ENCODE peak calls at places on chromosomes 11 and 22, in seven cellular contexts. C is mesothelial cell of epicardium, U is PC-9, P is prostate gland, I is fibroblast of lung, N is thoracic aorta, O is type B pancreatic cell. X is an unnamed sample.

GRCh38 chr11:3224730-3225098 is 6.1 kb upstream of the MRGPRG start:
- DNase-seq in C (no peak), U (no peak), P (no peak), I (no peak), N (no peak), O (no peak), X (peak)

GRCh38 chr11:121615506-121615905 is 162.7 kb upstream of the SORL1-AS1 start:
- DNase-seq in C (no peak), U (no peak), P (no peak), I (peak), N (no peak), O (no peak), X (no peak)

GRCh38 chr11:106379712-106380111 is 302.2 kb downstream of the AASDHPPT start:
- DNase-seq in C (no peak), U (no peak), P (no peak), I (no peak), N (no peak), O (no peak), X (no peak)

GRCh38 chr11:131951146-131951545 is 580.7 kb downstream of the NTM start:
- DNase-seq in C (no peak), U (no peak), P (no peak), I (no peak), N (no peak), O (no peak), X (no peak)

GRCh38 chr11:19347911-19348310 is 107.2 kb upstream of the E2F8 start:
- DNase-seq in C (no peak), U (no peak), P (no peak), I (no peak), N (no peak), O (no peak), X (no peak)

GRCh38 chr11:118621071-118621815 is 13.8 kb downstream of the PHLDB1 start:
- DNase-seq in C (peak), U (peak), P (peak), I (peak), N (peak), O (peak), X (no peak)

GRCh38 chr11:102157219-102157618 is 47.0 kb downstream of the YAP1 start:
- DNase-seq in C (no peak), U (peak), P (peak), I (peak), N (no peak), O (no peak), X (no peak)

GRCh38 chr11:71286701-71287643 is 34.6 kb upstream of the SHANK2 start:
- DNase-seq in C (no peak), U (peak), P (peak), I (peak), N (no peak), O (no peak), X (no peak)

GRCh38 chr22:31177420-31178162 is 17.6 kb downstream of the RNF185 start:
- DNase-seq in C (no peak), U (peak), P (peak), I (peak), N (peak), O (no peak), X (no peak)

GRCh38 chr11:122202161-122202950 is 86.3 kb upstream of the BLID start:
- DNase-seq in C (no peak), U (no peak), P (no peak), I (peak), N (no peak), O (no peak), X (no peak)

GRCh38 chr11:118928870-118929495 is 3.3 kb upstream of the BCL9L start:
- DNase-seq in C (peak), U (no peak), P (peak), I (peak), N (no peak), O (no peak), X (no peak)

GRCh38 chr11:95087171-95087570 is 2.5 kb upstream of the ENDOD1 start:
- DNase-seq in C (no peak), U (no peak), P (no peak), I (no peak), N (no peak), O (no peak), X (no peak)

GRCh38 chr11:23021287-23021863 is 161.1 kb upstream of the CCDC179 start:
- DNase-seq in C (no peak), U (peak), P (no peak), I (peak), N (no peak), O (no peak), X (peak)

GRCh38 chr11:111555255-111555654 is 14.7 kb downstream of the LAYN start:
- DNase-seq in C (no peak), U (no peak), P (no peak), I (no peak), N (no peak), O (no peak), X (no peak)

GRCh38 chr11:111554532-111554931 is 14.0 kb downstream of the LAYN start:
- DNase-seq in C (no peak), U (no peak), P (no peak), I (no peak), N (no peak), O (no peak), X (no peak)

GRCh38 chr11:111560785-111561184 is 20.3 kb downstream of the LAYN start:
- DNase-seq in C (no peak), U (no peak), P (no peak), I (no peak), N (no peak), O (no peak), X (no peak)

GRCh38 chr11:111559791-111560190 is 19.3 kb downstream of the LAYN start:
- DNase-seq in C (no peak), U (no peak), P (no peak), I (no peak), N (no peak), O (no peak), X (no peak)

GRCh38 chr11:111557425-111558111 is 17.0 kb downstream of the LAYN start:
- DNase-seq in C (no peak), U (peak), P (no peak), I (peak), N (no peak), O (no peak), X (no peak)
- TF ChIP-seq CTCF in C (no peak), U (no peak), P (no peak), I (peak), N (no peak), O (no peak), X (no peak)

DNA sequence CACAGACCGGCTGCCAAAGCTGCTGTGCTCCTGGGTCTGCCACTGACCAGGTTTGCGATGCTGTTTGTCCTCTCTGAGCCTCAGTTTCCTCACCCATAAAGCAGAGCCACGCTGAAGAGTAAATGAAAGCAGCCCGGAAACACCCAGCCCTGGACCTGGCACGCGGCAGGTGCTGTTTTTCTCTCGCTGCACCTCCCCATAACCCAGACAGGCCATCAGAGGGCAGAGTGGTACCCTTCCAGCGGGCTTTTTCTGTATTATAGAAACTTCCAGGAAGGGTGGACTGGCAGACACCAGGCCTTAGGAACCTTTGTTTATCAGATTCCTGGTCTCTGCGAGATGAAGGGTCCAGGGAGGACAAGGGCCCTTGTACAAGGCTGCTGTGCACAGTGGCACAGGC is 17.9 kb upstream of the FGF19 start:
- DNase-seq in C (no peak), U (peak), P (no peak), I (no peak), N (no peak), O (no peak), X (no peak)
- TF ChIP-seq CTCF in C (no peak), U (peak), P (no peak), I (peak), N (no peak), O (peak), X (no peak)

DNA sequence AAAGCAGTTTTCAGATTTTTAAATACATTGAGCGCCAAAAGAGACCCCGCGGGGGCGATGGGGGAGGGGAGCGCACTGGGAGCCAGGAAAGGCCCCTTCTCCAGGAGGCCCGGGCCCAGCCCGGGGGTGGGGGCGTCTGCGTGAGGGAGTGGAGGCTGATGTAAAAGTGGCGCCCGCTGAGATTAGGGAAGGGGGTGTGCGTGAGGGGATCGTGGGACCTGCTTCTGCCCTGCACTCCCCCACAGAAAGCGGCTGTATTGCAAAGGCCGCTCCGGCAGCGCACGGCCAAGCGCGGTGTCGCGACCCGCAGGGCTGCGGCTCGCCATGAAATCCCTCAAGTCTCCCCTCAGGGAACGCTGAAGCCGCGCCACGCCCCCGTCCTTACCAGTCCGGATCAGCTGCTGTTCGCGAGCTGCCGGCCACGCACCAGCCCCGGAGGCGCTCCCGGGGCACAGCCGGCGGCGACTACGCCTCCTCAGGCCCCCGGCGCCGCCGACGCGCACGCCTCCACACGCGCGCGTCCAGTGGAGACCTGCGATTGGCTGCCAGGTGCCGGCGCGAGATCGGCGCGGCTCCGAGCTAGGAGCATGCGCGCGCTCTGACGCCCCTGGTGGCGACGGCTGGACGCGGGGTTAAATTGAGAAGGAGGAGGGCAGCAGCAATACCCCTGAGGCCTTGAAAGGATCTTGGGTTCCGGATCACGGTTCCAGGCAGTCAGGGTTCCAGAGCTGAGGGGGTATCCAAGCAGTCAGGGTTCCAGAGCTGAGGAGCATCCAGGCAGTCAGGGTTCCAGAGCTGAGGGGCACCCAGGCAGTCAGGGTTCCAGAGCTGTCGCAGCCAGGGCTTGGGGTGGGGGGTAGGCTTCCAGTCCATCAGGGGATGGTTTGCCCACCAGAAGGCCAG is at the start of gene ZNF280B:
- DNase-seq in C (peak), U (peak), P (peak), I (peak), N (no peak), O (peak), X (peak)
- TF ChIP-seq CTCF in C (peak), U (peak), P (peak), I (peak), N (no peak), O (peak), X (peak)

GRCh38 chr11:12963051-12963450 is 46.1 kb upstream of the RASSF10 start:
- DNase-seq in C (no peak), U (no peak), P (no peak), I (no peak), N (no peak), O (no peak), X (no peak)

GRCh38 chr11:12963789-12964536 is 45.2 kb upstream of the RASSF10 start:
- DNase-seq in C (peak), U (peak), P (peak), I (peak), N (no peak), O (peak), X (peak)

GRCh38 chr11:12962306-12962705 is 46.8 kb upstream of the RASSF10 start:
- DNase-seq in C (no peak), U (no peak), P (no peak), I (no peak), N (no peak), O (no peak), X (no peak)

GRCh38 chr11:12958984-12959383 is 50.1 kb upstream of the RASSF10 start:
- DNase-seq in C (no peak), U (no peak), P (no peak), I (no peak), N (no peak), O (no peak), X (no peak)

DNA sequence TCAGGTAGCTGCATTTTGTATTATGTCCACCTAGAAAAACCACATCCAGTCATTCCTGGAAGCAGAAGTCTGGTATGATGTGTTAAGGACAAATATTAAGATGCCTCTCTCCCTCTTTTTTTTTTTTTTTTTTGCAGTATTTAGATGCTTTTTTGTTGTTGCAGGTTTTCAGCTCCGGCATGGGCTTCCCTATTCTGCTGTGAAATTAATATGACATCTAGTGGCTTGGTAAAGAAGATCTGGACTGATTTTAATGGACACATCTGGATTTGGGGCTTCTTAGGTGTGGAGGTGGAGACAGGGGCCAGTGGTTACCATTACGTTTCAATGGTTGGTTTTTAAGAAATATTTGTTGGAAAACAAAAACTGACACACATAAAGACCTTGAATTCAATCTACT is 47.5 kb upstream of the RASSF10 start:
- DNase-seq in C (no peak), U (no peak), P (no peak), I (peak), N (no peak), O (no peak), X (no peak)
- TF ChIP-seq CTCF in C (no peak), U (no peak), P (no peak), I (peak), N (no peak), O (peak), X (no peak)

GRCh38 chr22:35547993-35548761 is 7.5 kb downstream of the RASD2 start:
- DNase-seq in C (no peak), U (no peak), P (no peak), I (no peak), N (no peak), O (no peak), X (no peak)
- TF ChIP-seq CTCF in C (no peak), U (no peak), P (no peak), I (peak), N (no peak), O (peak), X (peak)

X was measured in GM13977.